ENCODE peak calls at places on chromosomes 3 and 15, in six cellular contexts. Y is smooth muscle cell of the brain vasculature, Z is COR-L47, R is right atrium auricular region, M is NCI-H1105, Q is Caco-2. U is an unnamed sample.

GRCh38 chr15:62895139-62895866 is 147.2 kb upstream of the TPM1 start:
- DNase-seq in Y (peak), Z (no peak), R (no peak), M (no peak), Q (no peak), U (no peak)

GRCh38 chr3:141294300-141294699 is 62.7 kb downstream of the PXYLP1 start:
- DNase-seq in Y (no peak), Z (no peak), R (no peak), M (no peak), Q (no peak), U (no peak)

GRCh38 chr15:25775317-25775912 is 87.7 kb downstream of the ATP10A start:
- DNase-seq in Y (no peak), Z (peak), R (peak), M (no peak), Q (no peak), U (no peak)

GRCh38 chr3:11391930-11392688 is 119.9 kb downstream of the ATG7 start:
- DNase-seq in Y (peak), Z (no peak), R (no peak), M (no peak), Q (no peak), U (no peak)

GRCh38 chr15:60777558-60777957 is 298.6 kb upstream of the ICE2 start:
- DNase-seq in Y (no peak), Z (no peak), R (no peak), M (no peak), Q (no peak), U (no peak)

GRCh38 chr15:57057134-57057930 is 138.9 kb downstream of the TCF12 start:
- DNase-seq in Y (no peak), Z (no peak), R (no peak), M (no peak), Q (no peak), U (no peak)

GRCh38 chr3:186361246-186361611 is 805 bp downstream of the DGKG start:
- DNase-seq in Y (no peak), Z (no peak), R (no peak), M (no peak), Q (no peak), U (no peak)

GRCh38 chr3:14861031-14861430 is 42.3 kb downstream of the FGD5 start:
- DNase-seq in Y (no peak), Z (no peak), R (no peak), M (no peak), Q (no peak), U (no peak)

GRCh38 chr15:78838480-78838879 is 27.2 kb upstream of the ADAMTS7 start:
- DNase-seq in Y (no peak), Z (no peak), R (no peak), M (no peak), Q (no peak), U (no peak)

GRCh38 chr3:29937185-29937584 is 656.3 kb downstream of the RBMS3 start:
- DNase-seq in Y (no peak), Z (no peak), R (no peak), M (no peak), Q (no peak), U (no peak)

GRCh38 chr3:127072971-127073851 is 90.3 kb downstream of the PLXNA1 start:
- DNase-seq in Y (no peak), Z (no peak), R (no peak), M (no peak), Q (no peak), U (no peak)

GRCh38 chr3:61820306-61820992 is 259.1 kb downstream of the PTPRG start:
- DNase-seq in Y (no peak), Z (no peak), R (no peak), M (no peak), Q (no peak), U (no peak)

GRCh38 chr15:28929200-28929599 is 43.4 kb downstream of the APBA2 start:
- DNase-seq in Y (no peak), Z (no peak), R (no peak), M (no peak), Q (no peak), U (no peak)

GRCh38 chr15:58926823-58927222 is 6.7 kb downstream of the SLTM start:
- DNase-seq in Y (no peak), Z (no peak), R (no peak), M (no peak), Q (no peak), U (no peak)

GRCh38 chr3:175431396-175431795 is 572.3 kb downstream of the NAALADL2 start:
- DNase-seq in Y (no peak), Z (no peak), R (no peak), M (no peak), Q (peak), U (no peak)

GRCh38 chr15:74780983-74781672 is 752 bp upstream of the CSK start:
- DNase-seq in Y (no peak), Z (no peak), R (no peak), M (no peak), Q (no peak), U (peak)

GRCh38 chr3:53649816-53650215 is 155.4 kb downstream of the CACNA1D start:
- DNase-seq in Y (no peak), Z (no peak), R (no peak), M (no peak), Q (no peak), U (no peak)

GRCh38 chr15:63401078-63401477 is 19.4 kb upstream of the CA12 start:
- DNase-seq in Y (no peak), Z (no peak), R (no peak), M (no peak), Q (no peak), U (no peak)

GRCh38 chr3:186722457-186722856 is 5.3 kb downstream of the KNG1 start:
- DNase-seq in Y (no peak), Z (no peak), R (no peak), M (no peak), Q (peak), U (no peak)

GRCh38 chr15:28903555-28903954 is 17.8 kb downstream of the APBA2 start:
- DNase-seq in Y (no peak), Z (no peak), R (no peak), M (no peak), Q (no peak), U (no peak)

GRCh38 chr3:112856537-112856936 is 9.9 kb upstream of the CD200R1L start:
- DNase-seq in Y (no peak), Z (no peak), R (no peak), M (no peak), Q (no peak), U (no peak)

U was measured in stimulated activated naive CD4-positive, alpha-beta T cell treated with Interleukin-2 at 50 U/mL for 16 hours.